ENCODE peak calls at places on chromosomes 13 and 19, in four cellular contexts. J is astrocyte of the spinal cord, Q is nephron progenitor cell, X is Caki2. V is an unnamed sample.

GRCh38 chr13:28239374-28239773 is 101.0 kb downstream of the PAN3 start:
- DNase-seq in J (peak; percentile 41), X (no peak), Q (no peak), V (no peak)

GRCh38 chr13:32246468-32246867 is 68.7 kb downstream of the ZAR1L start:
- DNase-seq in J (peak; percentile 74), Q (peak; percentile 62), X (peak; percentile 26), V (no peak)

GRCh38 chr19:853014-853553 is 981 bp downstream of the ELANE start:
- DNase-seq in X (no peak), J (no peak), Q (no peak), V (no peak)

GRCh38 chr13:100063333-100063732 is 25.6 kb upstream of the PCCA start:
- DNase-seq in Q (no peak), X (no peak), J (no peak), V (no peak)

GRCh38 chr13:100495455-100495854 is 93.1 kb downstream of the GGACT start:
- DNase-seq in J (no peak), Q (no peak), X (no peak), V (no peak)

GRCh38 chr19:10010247-10010691 is at the start of gene COL5A3:
- DNase-seq in J (no peak), X (no peak), Q (peak; percentile 48), V (no peak)

GRCh38 chr13:97224544-97225324 is 2.6 kb downstream of the MBNL2 start:
- DNase-seq in J (peak; percentile 69), Q (no peak), X (peak; percentile 25), V (peak; percentile 42)

GRCh38 chr13:113406321-113407102 is 42.6 kb upstream of the GRTP1 start:
- DNase-seq in J (peak; percentile 15), Q (no peak), X (no peak), V (no peak)

V was measured in NCI-H2171.